ENCODE peak calls at places on chromosomes 4 and X, in six cellular contexts. W is upper lobe of left lung; R is Karpas-422; T is fibroblast of the aortic adventitia; P is mammary epithelial cell; Y is naive thymus-derived CD4-positive, alpha-beta T cell. H is an unnamed sample.

GRCh38 chr4:2714071-2714770 is 41.9 kb downstream of the TNIP2 start:
- DNase-seq in W (peak), R (no peak), T (peak), P (no peak), Y (peak), H (no peak)

GRCh38 chr4:166458756-166459155 is 585.7 kb downstream of the TLL1 start:
- DNase-seq in W (no peak), R (no peak), T (peak), P (peak), Y (no peak), H (no peak)

GRCh38 chrX:150236304-150236703 is 126.8 kb upstream of the MAMLD1 start:
- DNase-seq in W (no peak), R (no peak), T (no peak), P (peak), Y (no peak), H (no peak)

GRCh38 chrX:101417981-101418841 is 10.2 kb downstream of the HNRNPH2 start:
- DNase-seq in W (peak), R (peak), T (no peak), P (no peak), Y (no peak), H (no peak)

GRCh38 chrX:150767475-150768131 is 74.4 kb downstream of the MTMR1 start:
- DNase-seq in W (no peak), R (no peak), T (peak), P (peak), Y (no peak), H (no peak)

GRCh38 chr4:174154455-174154854 is 129.0 kb downstream of the FBXO8 start:
- DNase-seq in W (no peak), R (no peak), T (peak), P (peak), Y (no peak), H (no peak)

GRCh38 chr4:103996637-103997036 is 276.9 kb upstream of the TACR3 start:
- DNase-seq in W (peak), R (no peak), T (peak), P (peak), Y (no peak), H (no peak)

GRCh38 chr4:87363552-87363951 is 27.4 kb downstream of the HSD17B11 start:
- DNase-seq in W (no peak), R (peak), T (peak), P (peak), Y (no peak), H (peak)

GRCh38 chr4:45679411-45679810 is 444.4 kb downstream of the GABRG1 start:
- DNase-seq in W (no peak), R (no peak), T (no peak), P (no peak), Y (no peak), H (no peak)

GRCh38 chr4:2402453-2402852 is 16.0 kb downstream of the ZFYVE28 start:
- DNase-seq in W (no peak), R (no peak), T (no peak), P (no peak), Y (peak), H (no peak)

GRCh38 chr4:71406459-71406963 is 67.7 kb downstream of the SLC4A4 start:
- DNase-seq in W (no peak), R (no peak), T (peak), P (no peak), Y (no peak), H (no peak)

GRCh38 chr4:189979196-189980047 is 38.8 kb downstream of the FRG1 start:
- DNase-seq in W (no peak), R (no peak), T (no peak), P (no peak), Y (no peak), H (no peak)

GRCh38 chr4:47120783-47121182 is 89.4 kb downstream of the GABRB1 start:
- DNase-seq in W (no peak), R (no peak), T (no peak), P (no peak), Y (no peak), H (no peak)

GRCh38 chr4:47340914-47341313 is 122.6 kb downstream of the COMMD8 start:
- DNase-seq in W (no peak), R (no peak), T (no peak), P (no peak), Y (no peak), H (no peak)

GRCh38 chr4:8747467-8747841 is 124.2 kb downstream of the HMX1 start:
- DNase-seq in W (no peak), R (no peak), T (no peak), P (no peak), Y (no peak), H (no peak)

GRCh38 chr4:24743931-24744330 is 51.4 kb upstream of the SOD3 start:
- DNase-seq in W (no peak), R (no peak), T (no peak), P (no peak), Y (no peak), H (no peak)

GRCh38 chrX:9775930-9776329 is 10.3 kb upstream of the GPR143 start:
- DNase-seq in W (no peak), R (no peak), T (no peak), P (no peak), Y (no peak), H (no peak)

DNA sequence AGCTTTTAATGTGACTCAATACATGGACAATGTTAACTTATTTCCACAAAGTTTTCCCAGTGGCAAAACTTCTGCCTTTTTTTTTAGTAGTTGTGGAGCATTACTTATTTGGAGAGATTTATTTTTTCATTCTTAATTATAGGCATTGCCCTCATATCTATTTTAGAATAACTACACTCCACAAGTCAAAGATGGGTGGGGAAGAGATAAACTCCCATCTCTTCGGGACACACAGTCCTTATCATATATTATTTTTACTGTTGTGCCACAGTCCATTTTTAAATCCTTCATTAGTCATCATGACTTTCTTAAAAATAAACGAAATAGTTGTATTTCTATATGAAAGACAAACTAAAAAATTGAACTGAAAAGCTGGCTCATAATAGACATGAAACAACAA is 1.2 kb downstream of the DMD start:
- DNase-seq in W (no peak), R (no peak), T (no peak), P (no peak), Y (no peak), H (no peak)
- H3K4me3 ChIP-seq in W (peak), R (no peak), T (peak), P (peak), Y (no peak), H (no peak)

GRCh38 chr4:112876316-112876715 is 173.1 kb upstream of the ANK2 start:
- DNase-seq in W (no peak), R (no peak), T (no peak), P (no peak), Y (no peak), H (no peak)

GRCh38 chr4:112885897-112886296 is 163.6 kb upstream of the ANK2 start:
- DNase-seq in W (no peak), R (no peak), T (no peak), P (no peak), Y (no peak), H (no peak)

GRCh38 chr4:112882286-112882685 is 167.2 kb upstream of the ANK2 start:
- DNase-seq in W (no peak), R (no peak), T (no peak), P (no peak), Y (no peak), H (no peak)

DNA sequence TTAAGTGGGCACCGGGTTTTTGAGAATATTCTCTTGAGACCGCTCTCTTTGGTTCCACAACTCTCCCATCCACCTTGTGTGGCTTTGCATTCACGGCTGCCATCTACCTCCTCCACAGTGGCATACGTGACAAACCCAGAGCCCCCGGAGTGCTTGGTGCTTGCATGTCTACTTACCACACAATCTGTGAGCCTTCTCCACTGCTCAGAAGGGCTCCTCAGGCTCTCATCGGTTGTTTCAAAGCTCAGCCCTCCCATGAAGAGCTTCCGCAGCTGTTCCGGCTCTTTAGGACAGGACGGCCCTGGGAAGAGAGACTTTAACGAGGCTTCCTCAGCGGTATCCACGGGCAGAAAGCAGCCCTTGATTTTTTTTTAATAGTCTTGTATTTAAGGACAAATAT is 167.6 kb upstream of the ANK2 start:
- DNase-seq in W (no peak), R (no peak), T (no peak), P (no peak), Y (no peak), H (no peak)
- H3K4me3 ChIP-seq in W (no peak), R (no peak), T (no peak), P (no peak), Y (no peak), H (no peak)

GRCh38 chrX:134177527-134177926 is 59.5 kb upstream of the CCDC160 start:
- DNase-seq in W (no peak), R (no peak), T (no peak), P (no peak), Y (no peak), H (no peak)
- H3K4me3 ChIP-seq in W (no peak), R (no peak), T (no peak), P (no peak), Y (no peak), H (no peak)

GRCh38 chrX:110004210-110004609 is 1.3 kb downstream of the TMEM164 start:
- DNase-seq in W (peak), R (peak), T (no peak), P (peak), Y (no peak), H (no peak)

GRCh38 chrX:110006161-110006560 is 3.2 kb downstream of the TMEM164 start:
- DNase-seq in W (no peak), R (no peak), T (no peak), P (no peak), Y (no peak), H (no peak)

GRCh38 chrX:110003167-110004156 is 548 bp downstream of the TMEM164 start:
- DNase-seq in W (peak), R (peak), T (peak), P (no peak), Y (no peak), H (no peak)

GRCh38 chrX:110006826-110007375 is 4.0 kb downstream of the TMEM164 start:
- DNase-seq in W (no peak), R (no peak), T (peak), P (peak), Y (no peak), H (no peak)

DNA sequence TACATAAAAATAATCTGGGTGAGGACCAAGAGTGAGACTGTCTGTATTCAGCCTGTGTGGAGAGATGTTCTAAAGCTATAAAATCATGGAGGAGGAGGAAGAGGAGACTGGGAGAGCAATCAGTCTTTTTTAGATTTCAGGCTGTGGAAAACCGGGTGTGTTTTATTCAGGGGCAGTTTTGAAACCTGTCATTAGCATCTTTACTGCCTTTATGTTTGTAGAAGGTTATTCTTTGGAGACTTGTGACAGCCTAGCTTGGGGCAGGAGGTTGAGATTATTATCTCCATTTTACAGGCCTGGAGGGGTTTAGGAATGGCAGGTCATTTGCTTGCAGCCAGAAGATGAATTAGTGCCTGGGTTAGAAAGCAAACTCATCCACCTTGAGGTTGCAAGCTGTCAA is 2.1 kb downstream of the TMEM164 start:
- DNase-seq in W (no peak), R (no peak), T (no peak), P (no peak), Y (no peak), H (peak)
- H3K4me3 ChIP-seq in W (peak), R (no peak), T (no peak), P (no peak), Y (no peak), H (no peak)

GRCh38 chr4:168643083-168643795 is 146.4 kb downstream of the PALLD start:
- DNase-seq in W (no peak), R (no peak), T (peak), P (no peak), Y (no peak), H (no peak)
- H3K4me3 ChIP-seq in W (no peak), R (no peak), T (no peak), P (no peak), Y (no peak), H (no peak)

DNA sequence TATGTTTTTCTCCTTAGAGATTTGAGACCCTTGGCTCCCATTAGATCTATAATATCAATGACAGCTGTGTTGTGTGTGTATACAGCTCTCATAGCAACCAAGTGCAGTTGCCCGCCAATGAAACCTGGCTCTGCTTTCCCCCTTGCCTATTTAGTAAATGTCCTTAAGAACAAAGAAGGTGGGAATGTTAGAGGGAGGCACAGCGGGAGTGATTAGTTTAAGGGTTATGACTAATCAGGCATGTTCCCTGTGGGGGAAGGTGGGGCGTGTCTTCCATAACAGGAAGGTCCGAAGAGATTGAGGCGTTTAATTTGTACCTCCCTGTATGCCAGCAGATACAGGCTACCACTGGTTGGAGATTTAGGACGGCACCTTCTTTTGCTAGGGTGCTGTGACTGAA is 100.5 kb upstream of the TBC1D9 start:
- DNase-seq in W (no peak), R (no peak), T (peak), P (peak), Y (no peak), H (no peak)
- H3K4me3 ChIP-seq in W (no peak), R (no peak), T (no peak), P (peak), Y (no peak), H (no peak)

GRCh38 chrX:10787264-10787663 is 166.9 kb upstream of the MID1 start:
- DNase-seq in W (no peak), R (no peak), T (no peak), P (no peak), Y (no peak), H (no peak)
- H3K4me3 ChIP-seq in W (no peak), R (no peak), T (no peak), P (no peak), Y (no peak), H (no peak)

GRCh38 chrX:12137982-12138365 is 299 bp upstream of the FRMPD4 start:
- DNase-seq in W (no peak), R (no peak), T (peak), P (peak), Y (no peak), H (no peak)

GRCh38 chrX:12138366-12139313 is at the start of gene FRMPD4:
- DNase-seq in W (no peak), R (no peak), T (peak), P (peak), Y (no peak), H (no peak)

GRCh38 chrX:12142661-12143060 is 4.4 kb downstream of the FRMPD4 start:
- DNase-seq in W (no peak), R (no peak), T (no peak), P (no peak), Y (no peak), H (no peak)

GRCh38 chrX:12141511-12141910 is 3.2 kb downstream of the FRMPD4 start:
- DNase-seq in W (no peak), R (no peak), T (no peak), P (no peak), Y (no peak), H (no peak)

DNA sequence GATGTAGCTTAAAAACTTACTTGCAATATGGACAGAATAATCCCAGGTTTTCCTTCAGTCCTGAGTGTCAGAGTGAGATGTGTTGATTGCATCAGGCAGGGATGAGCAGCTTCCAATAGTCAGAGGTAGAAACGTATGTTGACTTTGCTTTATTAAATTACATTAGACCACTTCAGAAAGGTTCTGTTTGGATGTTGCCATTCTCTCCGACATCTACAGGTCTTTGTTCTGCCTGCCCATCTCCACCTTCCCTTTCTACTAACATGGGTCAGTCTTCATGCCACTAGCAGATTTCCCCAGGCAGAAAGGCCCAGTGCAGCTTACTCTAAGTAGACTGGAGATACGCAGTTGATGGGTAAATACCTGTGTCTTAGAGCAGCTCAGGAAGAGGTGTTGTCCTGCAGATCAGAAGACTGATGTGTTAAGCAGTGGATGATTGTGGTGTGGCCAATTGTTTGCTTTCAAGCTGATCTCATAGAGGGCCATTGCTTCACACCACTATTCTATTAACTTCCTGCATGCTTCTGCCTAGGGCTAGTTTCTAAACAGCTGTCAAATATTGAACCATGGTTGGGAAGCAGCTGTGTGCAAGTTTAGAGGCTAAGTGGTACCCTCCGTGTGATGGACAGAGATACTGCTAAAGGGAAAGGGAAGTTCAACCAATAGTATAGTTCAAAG is 1.8 kb downstream of the FRMPD4 start:
- DNase-seq in W (no peak), R (no peak), T (peak), P (peak), Y (no peak), H (no peak)
- H3K4me3 ChIP-seq in W (no peak), R (no peak), T (peak), P (no peak), Y (no peak), H (no peak)

GRCh38 chrX:15751160-15751819 is 13.2 kb downstream of the CA5B start:
- DNase-seq in W (no peak), R (no peak), T (peak), P (peak), Y (peak), H (no peak)
- H3K4me3 ChIP-seq in W (no peak), R (no peak), T (no peak), P (no peak), Y (peak), H (no peak)

DNA sequence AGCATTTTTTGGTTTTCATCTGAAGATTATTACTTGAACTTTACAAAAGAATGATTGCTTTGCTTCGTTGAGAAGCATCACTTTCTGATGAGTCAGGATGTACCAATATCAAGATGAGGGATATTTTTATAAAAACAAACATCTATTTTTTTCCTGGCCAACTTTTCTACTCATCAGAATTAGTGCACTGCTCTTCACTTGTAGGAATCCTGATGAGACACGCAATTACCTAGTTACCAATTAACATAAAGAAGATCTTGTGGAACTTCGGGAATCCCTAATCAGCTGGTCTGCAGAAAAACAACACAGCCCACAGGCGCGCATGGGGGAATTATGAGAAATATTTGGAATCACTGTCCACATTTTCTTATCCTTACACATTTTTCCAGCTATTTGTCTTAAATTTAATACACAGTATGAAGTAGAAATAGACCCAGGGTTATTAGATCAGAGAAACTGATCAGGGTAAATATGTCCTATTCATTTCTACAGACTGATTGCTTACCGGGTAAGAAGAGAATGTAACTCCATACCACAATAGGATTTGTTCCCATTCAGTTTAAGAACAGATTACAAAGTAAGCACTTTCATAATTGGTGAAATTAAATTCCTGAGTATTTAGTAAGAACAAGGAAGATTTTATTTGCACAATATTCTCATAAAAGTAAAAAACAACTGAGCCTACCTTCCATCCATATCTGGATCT is 50.9 kb downstream of the MFAP3L start:
- DNase-seq in W (no peak), R (no peak), T (no peak), P (no peak), Y (no peak), H (no peak)
- H3K4me3 ChIP-seq in W (no peak), R (no peak), T (no peak), P (no peak), Y (no peak), H (no peak)

H was measured in LNCaP clone FGC.